ENCODE peak calls at places on chromosomes 16 and 17, in four cellular contexts. K is midbrain; P is stimulated activated naive CD4-positive, alpha-beta T cell treated with Interleukin-2 at 50 U/mL for 16 hours; J is occipital lobe. U is an unnamed sample.

GRCh38 chr16:9053006-9053601 is 38.3 kb upstream of the HAPSTR1 start:
- DNase-seq in K (peak), P (no peak), J (no peak), U (no peak)

GRCh38 chr16:74560912-74561311 is 46.0 kb downstream of the GLG1 start:
- DNase-seq in K (no peak), P (no peak), J (no peak), U (peak)

GRCh38 chr17:48819466-48819865 is 2.4 kb upstream of the TTLL6 start:
- DNase-seq in K (no peak), P (no peak), J (no peak), U (no peak)

GRCh38 chr16:27382187-27382855 is 19.7 kb upstream of the IL21R start:
- DNase-seq in K (no peak), P (no peak), J (no peak), U (no peak)

GRCh38 chr17:38358586-38359513 is 7.2 kb downstream of the SOCS7 start:
- DNase-seq in K (no peak), P (no peak), J (no peak), U (peak)

GRCh38 chr17:82832411-82832810 is 7.4 kb downstream of the ZNF750 start:
- DNase-seq in K (no peak), P (no peak), J (no peak), U (no peak)

GRCh38 chr16:57091990-57092785 is at the start of gene CPNE2:
- DNase-seq in K (peak), P (peak), J (peak), U (peak)

GRCh38 chr16:57612494-57612893 is 15.9 kb upstream of the ADGRG1 start:
- DNase-seq in K (no peak), P (no peak), J (no peak), U (no peak)

GRCh38 chr17:40253565-40253964 is 34.1 kb upstream of the CDC6 start:
- DNase-seq in K (no peak), P (no peak), J (no peak), U (no peak)

GRCh38 chr16:88408561-88408960 is 25.8 kb downstream of the ZNF469 start:
- DNase-seq in K (no peak), P (no peak), J (no peak), U (no peak)

GRCh38 chr17:73650147-73650546 is 5.9 kb upstream of the SDK2 start:
- DNase-seq in K (peak), P (no peak), J (no peak), U (no peak)

GRCh38 chr17:46770439-46770817 is 48.1 kb downstream of the WNT3 start:
- DNase-seq in K (no peak), P (no peak), J (no peak), U (no peak)

GRCh38 chr17:72697602-72698146 is 394.8 kb downstream of the SLC39A11 start:
- DNase-seq in K (peak), P (no peak), J (peak), U (no peak)

GRCh38 chr16:87965973-87966667 is 14.9 kb downstream of the BANP start:
- DNase-seq in K (peak), P (no peak), J (no peak), U (no peak)

GRCh38 chr16:80029706-80030481 is 429.4 kb upstream of the MAF start:
- DNase-seq in K (no peak), P (no peak), J (no peak), U (no peak)

GRCh38 chr17:79747508-79748295 is 17.0 kb downstream of the ENPP7 start:
- DNase-seq in K (no peak), P (no peak), J (no peak), U (no peak)

GRCh38 chr16:54061454-54061853 is 225.1 kb downstream of the IRX3 start:
- DNase-seq in K (no peak), P (no peak), J (no peak), U (no peak)

GRCh38 chr17:62774338-62774737 is 33.8 kb downstream of the MARCHF10 start:
- DNase-seq in K (no peak), P (no peak), J (no peak), U (no peak)

GRCh38 chr16:55832788-55833583 is at the start of gene CES1:
- DNase-seq in K (no peak), P (no peak), J (no peak), U (no peak)

GRCh38 chr16:10325783-10326543 is 59.9 kb upstream of the ATF7IP2 start:
- DNase-seq in K (no peak), P (no peak), J (no peak), U (no peak)

GRCh38 chr16:9854665-9855064 is 327.6 kb downstream of the GRIN2A start:
- DNase-seq in K (no peak), P (no peak), J (no peak), U (no peak)

GRCh38 chr17:71145486-71145885 is 975.3 kb upstream of the SOX9 start:
- DNase-seq in K (no peak), P (no peak), J (no peak), U (no peak)

GRCh38 chr16:81586421-81586820 is 141.8 kb downstream of the CMIP start:
- DNase-seq in K (no peak), P (no peak), J (no peak), U (no peak)

GRCh38 chr16:57479422-57480126 is 6.7 kb downstream of the DOK4 start:
- DNase-seq in K (peak), P (no peak), J (no peak), U (peak)

GRCh38 chr17:35252646-35253045 is 9.8 kb downstream of the SLFN5 start:
- DNase-seq in K (no peak), P (no peak), J (no peak), U (no peak)

GRCh38 chr16:83953796-83954576 is 946 bp downstream of the OSGIN1 start:
- DNase-seq in K (no peak), P (no peak), J (no peak), U (peak)

GRCh38 chr17:79902146-79902791 is 63.0 kb upstream of the CBX4 start:
- DNase-seq in K (no peak), P (no peak), J (no peak), U (no peak)

GRCh38 chr17:65850486-65850885 is 289.0 kb upstream of the AXIN2 start:
- DNase-seq in K (no peak), P (no peak), J (no peak), U (no peak)

GRCh38 chr17:8503368-8503767 is 67.7 kb downstream of the NDEL1 start:
- DNase-seq in K (no peak), P (no peak), J (no peak), U (no peak)

GRCh38 chr17:82216301-82217119 is 3.9 kb upstream of the CCDC57 start:
- DNase-seq in K (peak), P (peak), J (peak), U (no peak)

GRCh38 chr16:86373502-86373901 is 136.8 kb upstream of the FOXF1 start:
- DNase-seq in K (no peak), P (no peak), J (no peak), U (no peak)

GRCh38 chr17:55454906-55455474 is 33.4 kb upstream of the MMD start:
- DNase-seq in K (no peak), P (no peak), J (no peak), U (no peak)

GRCh38 chr17:79045830-79046500 is 22.0 kb downstream of the C1QTNF1 start:
- DNase-seq in K (peak), P (peak), J (peak), U (peak)

GRCh38 chr17:57154896-57155295 is 69.8 kb downstream of the AKAP1 start:
- DNase-seq in K (no peak), P (no peak), J (no peak), U (no peak)

GRCh38 chr17:79943354-79944241 is 92.1 kb downstream of the TBC1D16 start:
- DNase-seq in K (no peak), P (no peak), J (no peak), U (no peak)

GRCh38 chr16:88811600-88811849 is 203 bp downstream of the APRT start:
- DNase-seq in K (no peak), P (no peak), J (no peak), U (no peak)